ENCODE peak calls at places on chromosomes 4 and X, in six cellular contexts. G is stomach, P is ovary, C is esophagus muscularis mucosa, S is A549, U is sigmoid colon. K is an unnamed sample. For H3K4me1, the result is how much of the 10 kb centered on the place peaks cover.

GRCh38 chr4:67892253-67892652 is 8.5 kb upstream of the TMPRSS11D start:
- DNase-seq in P (no peak), C (no peak), S (no peak), G (no peak), U (no peak), K (no peak)

GRCh38 chrX:104428231-104428630 is 137.8 kb upstream of the IL1RAPL2 start:
- DNase-seq in S (no peak), U (no peak), C (no peak), G (no peak), P (no peak), K (no peak)

GRCh38 chr4:170071196-170071595 is 18.6 kb downstream of the AADAT start:
- DNase-seq in P (no peak), S (no peak), C (no peak), G (no peak), U (no peak), K (no peak)

GRCh38 chr4:169064281-169064680 is 54.2 kb upstream of the CBR4 start:
- DNase-seq in C (no peak), P (no peak), S (no peak), U (no peak), G (no peak), K (no peak)

GRCh38 chr4:40190880-40191815 is 5.7 kb upstream of the RHOH start:
- DNase-seq in S (no peak), P (no peak), G (no peak), U (no peak), C (no peak), K (no peak)

GRCh38 chrX:40459576-40460158 is 121.1 kb upstream of the ATP6AP2 start:
- DNase-seq in S (no peak), G (no peak), U (no peak), C (no peak), P (no peak), K (no peak)

GRCh38 chr4:25320374-25321172 is 8.0 kb downstream of the ZCCHC4 start:
- DNase-seq in P (no peak), U (no peak), C (no peak), G (no peak), S (peak), K (no peak)

GRCh38 chrX:130171446-130172126 is at the start of gene RAB33A:
- DNase-seq in S (no peak), G (no peak), C (no peak), U (peak), P (peak), K (no peak)

GRCh38 chr4:94764069-94764468 is 6.3 kb downstream of the BMPR1B start:
- DNase-seq in C (no peak), U (no peak), P (no peak), G (no peak), S (no peak), K (no peak)

GRCh38 chr4:186149872-186150271 is 41.5 kb upstream of the CYP4V2 start:
- DNase-seq in C (peak), G (peak), S (no peak), U (peak), P (peak), K (peak)
- TF ChIP-seq CTCF in C (no peak), G (no peak), S (peak), U (peak), P (no peak), K (peak)

GRCh38 chr4:53477038-53477565 is 99.7 kb downstream of the FIP1L1 start:
- DNase-seq in P (no peak), G (no peak), S (no peak), U (no peak), C (no peak), K (no peak)
- H3K4me1 ChIP-seq in P (under half), G (under half), S (under half), U (under half), C (under half), K (under half)

GRCh38 chr4:153222790-153223417 is 18.7 kb downstream of the TRIM2 start:
- DNase-seq in S (no peak), G (peak), U (peak), C (no peak), P (peak), K (peak)
- TF ChIP-seq EP300 in S (no peak), G (no peak), U (no peak), C (no peak), P (no peak), K (no peak)

DNA sequence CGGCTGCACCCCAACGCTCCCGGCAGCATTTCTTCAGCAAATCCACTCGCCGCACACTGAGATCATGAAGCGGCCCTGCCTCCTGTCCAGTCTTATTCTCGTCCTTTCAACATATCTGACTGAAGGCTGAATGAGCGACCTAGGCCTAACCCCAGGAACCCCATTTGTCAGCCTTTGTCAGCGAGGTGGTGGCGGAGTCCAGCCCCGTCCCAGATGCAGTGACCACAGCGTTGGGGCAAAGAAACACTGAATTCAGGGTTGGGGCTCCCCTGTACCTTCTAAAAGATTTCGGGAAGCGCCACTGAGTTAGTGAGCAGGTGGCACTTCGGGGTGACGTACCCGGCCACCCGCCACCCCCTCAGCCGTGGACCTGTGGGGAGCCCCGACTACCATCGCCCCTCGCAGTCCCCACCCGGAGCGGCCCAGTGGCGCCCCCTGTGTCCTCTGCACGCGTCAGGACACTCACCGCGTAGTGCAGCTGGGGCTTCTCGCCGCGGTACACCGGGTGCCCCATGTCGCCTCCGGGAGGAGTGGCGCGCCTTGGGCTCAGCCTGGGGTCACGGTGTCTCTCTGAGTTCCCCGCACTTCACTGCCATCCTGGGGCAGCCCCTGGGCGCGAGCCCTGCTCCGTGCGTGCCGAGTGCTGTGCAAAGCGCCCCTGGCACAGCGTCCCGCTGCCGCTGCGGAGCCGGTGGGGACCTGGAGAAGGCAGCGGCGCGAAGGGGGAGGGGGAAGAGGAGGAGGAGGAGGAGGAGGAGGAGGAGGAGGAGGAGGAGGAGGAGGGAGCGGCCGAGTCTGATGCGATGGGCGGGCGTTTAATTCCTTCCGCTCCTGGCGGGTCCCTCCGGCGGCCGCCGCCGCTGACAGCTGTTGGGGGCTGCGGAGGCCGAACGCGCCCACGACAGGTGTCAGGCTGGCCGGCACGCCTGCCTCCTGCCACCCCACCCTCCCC is 134.1 kb downstream of the AMELX start:
- DNase-seq in G (peak), U (peak), S (no peak), C (no peak), P (peak), K (peak)
- TF ChIP-seq CTCF in G (no peak), U (peak), S (no peak), C (peak), P (peak), K (peak)

K was measured in tibial nerve.